ENCODE peak calls at places on chromosomes 12 and 14, in four cellular contexts. T is heart left ventricle, J is GM12878, Y is tibial nerve. D is an unnamed sample.
A peak's percentile ranks its signal among the peaks of the same experiment; 100 is the strongest.

GRCh38 chr12:51941011-51941561 is 10.4 kb upstream of the ACVR1B start:
- DNase-seq in J (no peak), T (no peak), Y (no peak), D (no peak)

GRCh38 chr12:80625901-80626300 is 81.5 kb upstream of the MYF6 start:
- DNase-seq in J (no peak), T (no peak), Y (no peak), D (no peak)

GRCh38 chr12:29148065-29148957 is 767 bp upstream of the FAR2 start:
- DNase-seq in Y (no peak), J (no peak), T (peak; percentile 66), D (peak; percentile 15)

GRCh38 chr14:37375566-37375965 is 177.8 kb downstream of the MIPOL1 start:
- DNase-seq in Y (no peak), T (no peak), J (no peak), D (no peak)

GRCh38 chr14:72544615-72545387 is 349.1 kb downstream of the DPF3 start:
- DNase-seq in T (no peak), J (no peak), Y (no peak), D (no peak)

GRCh38 chr14:65958664-65959562 is 527.3 kb upstream of the CCDC196 start:
- DNase-seq in J (no peak), Y (no peak), T (no peak), D (no peak)

GRCh38 chr12:116860281-116860680 is 21.0 kb downstream of the HRK start:
- DNase-seq in T (no peak), Y (no peak), J (no peak), D (no peak)

GRCh38 chr12:50088577-50089335 is 3.6 kb downstream of the SMARCD1 start:
- DNase-seq in J (peak; percentile 37), Y (no peak), T (no peak), D (no peak)

GRCh38 chr14:21308479-21309237 is 28.8 kb downstream of the RPGRIP1 start:
- DNase-seq in T (peak; percentile 59), Y (peak; percentile 19), J (peak; percentile 88), D (peak; percentile 17)

GRCh38 chr14:65080954-65081747 is 21.2 kb downstream of the MAX start:
- DNase-seq in T (no peak), J (no peak), Y (no peak), D (no peak)

GRCh38 chr12:76143343-76144252 is 59.1 kb upstream of the NAP1L1 start:
- DNase-seq in J (peak; percentile 38), T (no peak), Y (no peak), D (no peak)

GRCh38 chr14:34766611-34767010 is 52.2 kb upstream of the CFL2 start:
- DNase-seq in T (no peak), Y (no peak), J (no peak), D (no peak)

GRCh38 chr12:40831916-40832315 is 139.7 kb downstream of the CNTN1 start:
- DNase-seq in J (no peak), Y (no peak), T (no peak), D (no peak)

GRCh38 chr12:7060353-7060954 is at the start of gene C1S:
- DNase-seq in J (no peak), T (peak; percentile 70), Y (peak; percentile 66), D (peak; percentile 91)

GRCh38 chr12:7059780-7060179 is 738 bp upstream of the C1S start:
- DNase-seq in J (no peak), T (no peak), Y (no peak), D (no peak)

GRCh38 chr12:7058850-7059249 is 1.7 kb upstream of the C1S start:
- DNase-seq in J (no peak), T (no peak), Y (no peak), D (no peak)

GRCh38 chr12:7061138-7061537 is 620 bp downstream of the C1S start:
- DNase-seq in T (no peak), J (no peak), Y (no peak), D (peak; percentile 36)

GRCh38 chr12:7061596-7061995 is 1.1 kb downstream of the C1S start:
- DNase-seq in Y (no peak), T (no peak), J (no peak), D (no peak)
- H3K4me3 ChIP-seq in Y (peak overlapping the region; percentile 55), T (peak overlapping the region; percentile 58), J (no peak overlapping the region), D (no peak overlapping the region)

DNA sequence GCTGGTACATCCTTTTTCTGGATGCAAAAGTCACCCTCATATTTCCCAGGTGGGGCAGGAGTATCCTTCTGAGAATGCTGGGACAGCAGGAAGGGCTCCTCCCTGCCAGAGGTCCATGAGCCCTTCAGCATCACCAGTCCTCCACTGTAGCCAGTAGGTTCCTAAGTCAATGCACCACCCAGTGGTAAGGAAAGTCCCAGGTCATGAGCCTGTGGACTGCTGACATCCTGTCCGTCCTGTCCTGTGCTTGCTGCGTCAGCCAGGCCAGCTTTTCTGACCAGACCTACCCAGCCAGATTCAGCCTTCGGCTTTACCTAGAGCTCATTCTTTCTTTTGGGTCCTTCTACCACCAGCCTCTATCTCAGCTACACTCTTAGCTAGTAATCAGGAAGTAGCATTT is 23.0 kb upstream of the ACTN1 start:
- DNase-seq in Y (no peak), T (peak; percentile 52), J (no peak), D (no peak)
- TF ChIP-seq CTCF in Y (no peak), T (peak; percentile 58), J (peak; percentile 21), D (no peak)

GRCh38 chr12:128818065-128819022 is 5.4 kb downstream of the SLC15A4 start:
- DNase-seq in T (no peak), J (no peak), Y (no peak), D (no peak)

GRCh38 chr12:128823216-128823915 is 392 bp downstream of the SLC15A4 start:
- DNase-seq in Y (no peak), T (no peak), J (no peak), D (no peak)

GRCh38 chr12:128820253-128820652 is 3.5 kb downstream of the SLC15A4 start:
- DNase-seq in J (no peak), Y (no peak), T (no peak), D (no peak)

GRCh38 chr12:128819293-128820144 is 4.2 kb downstream of the SLC15A4 start:
- DNase-seq in Y (no peak), J (no peak), T (no peak), D (no peak)

GRCh38 chr12:128820723-128821432 is 2.9 kb downstream of the SLC15A4 start:
- DNase-seq in T (peak; percentile 46), J (no peak), Y (no peak), D (no peak)
- TF ChIP-seq POLR2A in T (no peak), J (peak; percentile 83), Y (no peak), D (no peak)

DNA sequence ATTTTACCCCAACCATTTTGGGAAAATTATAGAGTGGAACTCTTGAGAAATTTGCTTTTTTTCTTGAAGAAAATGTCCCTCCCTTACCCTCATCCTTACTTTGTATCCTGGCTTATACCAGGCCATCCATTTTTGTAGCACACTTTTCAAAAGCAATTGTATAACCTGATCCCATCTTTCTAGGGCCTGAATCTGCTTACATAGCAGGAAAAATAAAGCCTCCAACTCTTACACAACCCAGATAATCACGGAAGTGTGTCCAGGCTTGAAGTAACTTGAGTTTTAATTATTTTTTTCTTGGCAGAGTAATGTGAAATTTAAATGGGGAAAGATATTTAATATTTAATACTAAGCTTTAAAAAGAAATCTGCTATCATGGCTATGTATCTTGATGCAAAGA is 23.0 kb downstream of the SERPINA3 start:
- DNase-seq in Y (no peak), T (no peak), J (no peak), D (no peak)
- H3K4me3 ChIP-seq in Y (no peak overlapping the region), T (no peak overlapping the region), J (no peak overlapping the region), D (no peak overlapping the region)

DNA sequence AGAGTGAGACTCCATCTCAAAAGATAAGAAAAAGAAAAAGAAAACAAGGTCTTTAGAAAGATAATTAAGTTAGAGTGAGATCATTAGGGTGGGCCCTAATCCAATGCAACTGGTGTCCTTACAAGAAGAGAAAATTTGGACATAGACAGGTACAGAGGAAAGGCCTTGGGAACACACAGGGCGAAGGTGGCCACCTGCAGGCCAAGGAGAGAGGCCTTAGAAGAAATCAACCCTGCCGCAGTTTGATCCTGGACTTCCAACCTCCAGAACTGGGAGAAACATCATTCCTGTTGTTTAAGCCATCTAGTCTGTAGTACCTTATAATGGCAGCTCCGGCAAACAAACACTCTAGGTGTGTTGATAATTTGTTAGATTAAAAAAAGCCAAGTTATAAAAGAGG is 491.9 kb downstream of the MED13L start:
- DNase-seq in Y (no peak), J (no peak), T (no peak), D (no peak)
- TF ChIP-seq CTCF in Y (no peak), J (no peak), T (no peak), D (no peak)

GRCh38 chr12:24948816-24949722 is at the start of gene BCAT1:
- DNase-seq in T (peak; percentile 55), Y (peak; percentile 46), J (no peak), D (peak; percentile 74)
- TF ChIP-seq POLR2A in T (no peak), Y (no peak), J (peak; percentile 88), D (no peak)

GRCh38 chr14:94173471-94173884 is 644 bp upstream of the PPP4R4 start:
- DNase-seq in Y (no peak), J (no peak), T (no peak), D (no peak)
- H3K4me3 ChIP-seq in Y (peak overlapping the region; percentile 79), J (peak overlapping the region; percentile 77), T (peak overlapping the region; percentile 72), D (peak overlapping the region; percentile 52)

GRCh38 chr12:21559855-21560569 is 33.9 kb downstream of the SPX start:
- DNase-seq in Y (no peak), T (no peak), J (no peak), D (no peak)
- TF ChIP-seq CTCF in Y (no peak), T (no peak), J (no peak), D (no peak)

DNA sequence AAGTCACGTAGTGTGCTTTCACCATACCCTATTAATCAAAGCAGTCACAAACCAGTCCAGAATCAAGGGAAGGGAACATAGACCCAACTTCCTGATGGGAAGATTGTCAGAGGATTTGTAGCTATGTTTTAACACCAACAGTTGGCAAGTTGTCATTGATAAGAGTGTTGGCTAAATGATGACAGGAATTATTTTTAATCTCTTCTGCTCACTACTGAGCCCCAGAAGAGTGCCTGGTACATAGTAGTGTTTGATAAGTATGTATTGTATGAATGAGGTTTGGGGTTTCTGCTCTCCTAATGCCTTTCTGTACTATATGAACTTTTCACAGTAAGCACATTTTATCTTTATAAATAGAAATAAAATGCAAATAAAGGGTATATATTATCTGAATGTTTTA is 14.7 kb downstream of the HCFC2 start:
- DNase-seq in Y (no peak), J (no peak), T (no peak), D (no peak)
- TF ChIP-seq POLR2A in Y (no peak), J (no peak), T (no peak), D (no peak)

DNA sequence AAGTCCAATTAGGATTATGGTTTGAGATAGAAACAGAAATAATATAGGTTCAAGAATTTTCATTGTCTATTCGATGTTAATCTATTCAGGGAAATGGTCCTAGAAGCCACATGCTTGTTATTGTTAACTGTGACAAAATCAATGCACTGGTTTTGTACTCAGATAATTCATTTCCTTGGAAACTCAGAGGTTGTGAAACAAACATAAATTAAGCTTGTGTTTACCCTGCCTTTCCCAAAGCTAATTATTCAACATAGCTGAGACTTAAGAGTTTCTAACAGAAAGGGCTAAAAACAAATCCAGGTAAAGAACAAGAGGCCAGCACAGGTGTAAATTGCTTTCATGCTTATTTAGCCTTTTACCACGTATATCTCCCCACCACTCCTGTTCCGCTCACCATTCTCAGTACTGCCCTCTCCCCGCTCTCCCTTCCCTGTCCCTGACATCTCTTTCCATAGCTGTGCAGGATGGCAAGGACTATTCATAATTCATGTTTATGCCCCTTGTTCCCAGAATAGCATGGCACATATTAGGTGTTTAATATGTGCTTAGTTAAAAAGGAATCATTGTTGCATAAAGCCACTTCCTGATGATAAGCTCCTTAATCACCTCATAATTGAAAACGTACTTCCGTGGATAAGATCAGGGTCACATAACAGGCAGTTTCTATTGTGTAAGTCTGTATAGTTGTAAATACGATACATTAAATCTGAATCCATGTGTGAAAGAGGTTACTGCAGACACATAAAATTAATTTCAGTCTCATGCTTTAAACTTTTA is 131.8 kb upstream of the USP15 start:
- DNase-seq in T (no peak), J (no peak), Y (no peak), D (no peak)
- H3K4me3 ChIP-seq in T (no peak overlapping the region), J (no peak overlapping the region), Y (no peak overlapping the region), D (no peak overlapping the region)